ENCODE peak calls at places on chromosome 14, in five cellular contexts. Q is HepG2, T is SK-N-SH, U is GM12878, H is K562. A is an unnamed sample.

GRCh38 chr14:93047187-93047586 is 68.5 kb downstream of the ITPK1 start:
- DNase-seq in Q (no peak), T (no peak), U (no peak), H (no peak), A (no peak)

GRCh38 chr14:56491299-56492285 is 88.0 kb upstream of the TMEM260 start:
- DNase-seq in Q (peak), T (peak), U (peak), H (peak), A (peak)

GRCh38 chr14:81268016-81268416 is 47.3 kb upstream of the GTF2A1 start:
- DNase-seq in Q (peak), T (no peak), U (no peak), H (peak), A (peak)

GRCh38 chr14:94372021-94372605 is 16.3 kb downstream of the SERPINA1 start:
- DNase-seq in Q (no peak), T (no peak), U (no peak), H (peak), A (no peak)

GRCh38 chr14:76333664-76334063 is 42.3 kb upstream of the ESRRB start:
- DNase-seq in Q (no peak), T (no peak), U (no peak), H (no peak), A (no peak)

GRCh38 chr14:96189288-96189711 is 15.3 kb upstream of the BDKRB2 start:
- DNase-seq in Q (no peak), T (no peak), U (no peak), H (no peak), A (peak)

GRCh38 chr14:75247286-75247922 is 31.2 kb upstream of the FOS start:
- DNase-seq in Q (peak), T (no peak), U (peak), H (no peak), A (no peak)

GRCh38 chr14:64938972-64939816 is 3.4 kb downstream of the GPX2 start:
- DNase-seq in Q (no peak), T (no peak), U (no peak), H (no peak), A (no peak)

GRCh38 chr14:63432228-63432627 is 110.9 kb downstream of the PPP2R5E start:
- DNase-seq in Q (no peak), T (no peak), U (no peak), H (no peak), A (no peak)

GRCh38 chr14:46063872-46064271 is 587.7 kb downstream of the RPL10L start:
- DNase-seq in Q (no peak), T (peak), U (no peak), H (no peak), A (no peak)

GRCh38 chr14:68791078-68791983 is 1.5 kb downstream of the ZFP36L1 start:
- DNase-seq in Q (no peak), T (no peak), U (no peak), H (peak), A (no peak)

GRCh38 chr14:44895716-44896115 is 66.0 kb downstream of the KLHL28 start:
- DNase-seq in Q (no peak), T (no peak), U (no peak), H (no peak), A (peak)

GRCh38 chr14:20429801-20430669 is 5.9 kb downstream of the KLHL33 start:
- DNase-seq in Q (peak), T (no peak), U (no peak), H (peak), A (no peak)

GRCh38 chr14:84825481-84825880 is 704.5 kb upstream of the FLRT2 start:
- DNase-seq in Q (no peak), T (no peak), U (no peak), H (no peak), A (peak)

GRCh38 chr14:60276347-60276746 is 27.3 kb downstream of the PPM1A start:
- DNase-seq in Q (no peak), T (no peak), U (no peak), H (no peak), A (no peak)

GRCh38 chr14:58298880-58299664 is 717 bp downstream of the ARID4A start:
- DNase-seq in Q (no peak), T (peak), U (no peak), H (peak), A (no peak)

GRCh38 chr14:29123017-29123416 is 356.4 kb downstream of the FOXG1 start:
- DNase-seq in Q (no peak), T (no peak), U (no peak), H (no peak), A (no peak)

GRCh38 chr14:23605931-23606585 is 27.5 kb upstream of the JPH4 start:
- DNase-seq in Q (no peak), T (no peak), U (peak), H (no peak), A (peak)

GRCh38 chr14:82125963-82126362 is 592.3 kb upstream of the SEL1L start:
- DNase-seq in Q (no peak), T (no peak), U (no peak), H (no peak), A (no peak)

GRCh38 chr14:39469094-39469710 is 37.0 kb upstream of the FBXO33 start:
- DNase-seq in Q (peak), T (no peak), U (no peak), H (peak), A (no peak)

GRCh38 chr14:95564060-95564459 is 29.2 kb downstream of the GLRX5 start:
- DNase-seq in Q (no peak), T (no peak), U (no peak), H (no peak), A (peak)

GRCh38 chr14:54169254-54169924 is 212.8 kb upstream of the BMP4 start:
- DNase-seq in Q (no peak), T (no peak), U (no peak), H (no peak), A (peak)

GRCh38 chr14:54627718-54628345 is 60.9 kb downstream of the SAMD4A start:
- DNase-seq in Q (no peak), T (peak), U (peak), H (no peak), A (peak)

GRCh38 chr14:88146881-88147649 is 142.1 kb downstream of the GPR65 start:
- DNase-seq in Q (no peak), T (no peak), U (no peak), H (no peak), A (no peak)

GRCh38 chr14:54786191-54786755 is 116.4 kb downstream of the GCH1 start:
- DNase-seq in Q (no peak), T (no peak), U (no peak), H (no peak), A (no peak)

GRCh38 chr14:72800848-72801370 is 93.0 kb downstream of the DPF3 start:
- DNase-seq in Q (no peak), T (no peak), U (no peak), H (no peak), A (no peak)

GRCh38 chr14:96204151-96205058 is at the start of gene BDKRB2:
- DNase-seq in Q (peak), T (peak), U (no peak), H (no peak), A (peak)

GRCh38 chr14:37195327-37195726 is 2.4 kb upstream of the MIPOL1 start:
- DNase-seq in Q (peak), T (no peak), U (no peak), H (no peak), A (peak)

GRCh38 chr14:60002819-60003492 is 83.0 kb downstream of the LRRC9 start:
- DNase-seq in Q (peak), T (no peak), U (no peak), H (no peak), A (no peak)

GRCh38 chr14:57549765-57550420 is 56.2 kb upstream of the CCDC198 start:
- DNase-seq in Q (no peak), T (no peak), U (no peak), H (no peak), A (no peak)

GRCh38 chr14:21454843-21455550 is 926 bp downstream of the CHD8 start:
- DNase-seq in Q (peak), T (peak), U (no peak), H (peak), A (peak)

GRCh38 chr14:94473666-94474410 is 2.2 kb downstream of the SERPINA9 start:
- DNase-seq in Q (no peak), T (no peak), U (no peak), H (no peak), A (no peak)

GRCh38 chr14:44898547-44898946 is 63.2 kb downstream of the KLHL28 start:
- DNase-seq in Q (no peak), T (no peak), U (no peak), H (no peak), A (peak)

GRCh38 chr14:28652782-28653181 is 113.8 kb upstream of the FOXG1 start:
- DNase-seq in Q (no peak), T (no peak), U (no peak), H (no peak), A (peak)

GRCh38 chr14:106635569-106635968 is 1109.2 kb downstream of the TMEM121 start:
- DNase-seq in Q (no peak), T (no peak), U (no peak), H (no peak), A (no peak)

GRCh38 chr14:64337901-64338615 is 43.9 kb upstream of the ESR2 start:
- DNase-seq in Q (peak), T (peak), U (no peak), H (peak), A (peak)

GRCh38 chr14:33682746-33683145 is 268.1 kb downstream of the EGLN3 start:
- DNase-seq in Q (no peak), T (no peak), U (no peak), H (no peak), A (peak)
- TF ChIP-seq MXI1 in Q (no peak), T (no peak), U (no peak), H (no peak), A (no peak)

GRCh38 chr14:101623685-101624444 is 62.6 kb downstream of the DIO3 start:
- DNase-seq in Q (no peak), T (peak), U (no peak), H (no peak), A (no peak)
- H3K4me3 ChIP-seq in Q (no peak), T (no peak), U (no peak), H (no peak), A (no peak)

GRCh38 chr14:104746951-104747481 is 5.9 kb upstream of the SIVA1 start:
- DNase-seq in Q (no peak), T (no peak), U (no peak), H (no peak), A (peak)
- TF ChIP-seq MXI1 in Q (no peak), T (no peak), U (no peak), H (no peak), A (no peak)

GRCh38 chr14:99685061-99685995 is 1.2 kb downstream of the CYP46A1 start:
- DNase-seq in Q (no peak), T (no peak), U (no peak), H (no peak), A (no peak)
- H3K4me3 ChIP-seq in Q (no peak), T (no peak), U (no peak), H (no peak), A (no peak)

DNA sequence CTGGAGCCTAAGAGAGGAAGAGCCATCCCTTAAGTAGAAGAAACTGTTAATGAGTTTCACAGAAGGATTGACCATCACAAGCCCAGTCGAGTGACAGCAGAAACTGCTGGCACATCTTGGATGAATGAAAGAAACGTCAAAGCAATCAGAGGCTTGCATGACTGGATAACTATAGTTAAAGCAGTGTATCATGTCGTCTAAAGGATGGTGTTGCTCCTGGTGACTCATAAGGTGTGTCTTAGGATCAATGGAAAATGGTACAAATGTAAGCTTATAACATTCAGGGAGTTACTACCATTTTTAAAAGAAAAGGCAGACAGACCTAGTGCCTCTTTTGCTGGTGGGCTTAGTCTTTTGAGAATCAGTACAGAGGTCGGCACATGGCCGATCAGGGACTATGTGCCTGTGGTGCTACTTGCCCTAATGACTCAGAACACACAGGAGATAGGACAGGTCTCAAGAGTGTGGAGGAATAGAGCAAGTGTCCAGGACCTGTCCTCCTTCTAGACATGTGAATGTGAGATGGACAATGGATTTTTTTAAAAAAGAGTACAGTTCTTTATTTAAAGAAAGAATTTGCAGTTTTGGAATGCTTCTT is 55.7 kb downstream of the TMX1 start:
- DNase-seq in Q (no peak), T (no peak), U (no peak), H (no peak), A (peak)
- TF ChIP-seq MXI1 in Q (no peak), T (no peak), U (no peak), H (no peak), A (no peak)

GRCh38 chr14:90453401-90453951 is 56.6 kb downstream of the CALM1 start:
- DNase-seq in Q (no peak), T (peak), U (no peak), H (peak), A (no peak)

GRCh38 chr14:90452366-90452765 is 55.5 kb downstream of the CALM1 start:
- DNase-seq in Q (no peak), T (no peak), U (no peak), H (no peak), A (no peak)

GRCh38 chr14:90456551-90456950 is 59.7 kb downstream of the CALM1 start:
- DNase-seq in Q (no peak), T (no peak), U (no peak), H (no peak), A (no peak)

GRCh38 chr14:90455100-90455571 is 58.3 kb downstream of the CALM1 start:
- DNase-seq in Q (no peak), T (no peak), U (no peak), H (no peak), A (no peak)

GRCh38 chr14:90454041-90455000 is 57.5 kb downstream of the CALM1 start:
- DNase-seq in Q (peak), T (peak), U (no peak), H (peak), A (peak)
- H3K4me3 ChIP-seq in Q (no peak), T (peak), U (no peak), H (no peak), A (peak)

GRCh38 chr14:104683653-104684448 is 5.6 kb upstream of the INF2 start:
- DNase-seq in Q (no peak), T (no peak), U (no peak), H (no peak), A (no peak)

GRCh38 chr14:104682107-104682593 is 7.3 kb upstream of the INF2 start:
- DNase-seq in Q (no peak), T (peak), U (no peak), H (no peak), A (no peak)

GRCh38 chr14:104680056-104680805 is 9.2 kb upstream of the INF2 start:
- DNase-seq in Q (no peak), T (no peak), U (no peak), H (no peak), A (peak)

GRCh38 chr14:104680806-104681688 is 8.4 kb upstream of the INF2 start:
- DNase-seq in Q (peak), T (no peak), U (no peak), H (no peak), A (peak)

DNA sequence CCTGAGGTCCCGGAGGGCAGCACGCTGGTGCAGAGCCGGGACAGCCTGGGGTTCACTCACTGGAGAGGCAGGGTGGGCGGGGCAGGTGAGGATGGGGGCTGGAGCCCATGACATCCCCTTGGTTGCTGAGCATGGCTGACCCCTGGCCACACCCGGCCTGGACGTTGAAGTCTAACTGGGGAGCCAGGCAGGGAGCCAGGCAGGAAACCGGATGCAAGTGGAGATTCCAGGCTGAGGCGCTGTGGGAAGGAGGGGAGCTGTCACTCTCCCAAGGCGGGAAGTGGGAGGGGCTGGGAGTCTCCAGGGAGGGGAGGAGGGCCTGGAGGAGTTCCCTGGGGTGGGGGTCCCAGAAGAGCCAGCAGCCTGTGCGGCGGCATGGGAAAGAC is 7.7 kb upstream of the INF2 start:
- DNase-seq in Q (peak), T (peak), U (no peak), H (no peak), A (peak)
- TF ChIP-seq MXI1 in Q (no peak), T (no peak), U (no peak), H (no peak), A (no peak)

DNA sequence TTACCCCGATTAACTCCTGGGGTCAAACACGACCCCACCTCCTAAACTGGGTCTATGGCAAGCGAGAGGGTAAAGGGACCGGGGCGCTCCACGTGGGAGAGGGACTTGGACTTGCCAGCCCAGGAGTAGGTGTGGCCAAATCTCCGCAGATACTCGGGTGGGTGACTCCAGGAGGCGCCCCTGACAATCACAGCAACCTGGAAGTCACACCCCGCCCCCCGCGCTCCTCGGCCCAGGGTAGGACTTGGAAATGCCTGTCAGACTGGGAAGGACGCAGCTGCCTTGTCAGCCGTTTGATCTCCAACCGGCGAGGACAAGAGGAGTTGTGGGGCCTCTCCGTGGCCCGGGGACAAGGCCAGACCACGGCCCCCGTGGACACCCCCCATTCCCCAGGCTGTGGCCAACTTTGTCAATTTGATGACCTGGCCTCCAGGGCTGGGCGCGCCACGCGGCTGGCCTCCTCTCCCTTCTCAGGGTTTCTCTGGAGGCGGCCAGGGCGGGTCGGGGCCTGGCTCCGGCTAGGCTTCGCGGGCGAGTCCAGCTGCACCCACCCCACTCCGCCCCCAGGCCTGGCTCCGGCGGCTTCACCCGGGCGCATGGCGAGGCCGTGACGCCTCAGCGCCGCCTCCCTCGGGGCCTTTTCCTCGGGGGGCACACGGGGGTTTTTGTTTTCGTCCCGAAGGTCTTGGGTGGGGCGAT is 1.2 kb upstream of the BCL11B start:
- DNase-seq in Q (peak), T (peak), U (no peak), H (no peak), A (no peak)
- H3K4me3 ChIP-seq in Q (peak), T (no peak), U (peak), H (no peak), A (no peak)